ENCODE peak calls at places on chromosome 16, in nine cellular contexts. Q, L, W, H, G, D, B, C and P are unnamed samples.
A peak's percentile ranks its signal among the peaks of the same experiment; 100 is the strongest.

GRCh38 chr16:73671102-73671501 is 623.2 kb upstream of the ZFHX3 start:
- DNase-seq in H (no peak), L (no peak), B (no peak), W (no peak), Q (no peak), G (no peak), C (no peak), D (peak; percentile 21), P (no peak)

GRCh38 chr16:80802902-80803301 is 1.5 kb downstream of the CDYL2 start:
- DNase-seq in W (no peak), L (no peak), B (no peak), C (no peak), G (no peak), Q (no peak), H (no peak), D (no peak), P (no peak)

GRCh38 chr16:72284042-72284789 is 112.3 kb upstream of the PMFBP1 start:
- DNase-seq in W (no peak), D (no peak), L (no peak), H (no peak), B (no peak), Q (no peak), G (peak; percentile 59), C (no peak), P (no peak)

GRCh38 chr16:80974649-80975376 is 31.9 kb downstream of the CMC2 start:
- DNase-seq in B (no peak), L (no peak), Q (peak; percentile 20), D (peak; percentile 18), W (no peak), H (no peak), C (no peak), G (no peak), P (no peak)

GRCh38 chr16:81469710-81470481 is 25.3 kb downstream of the CMIP start:
- DNase-seq in Q (no peak), L (no peak), D (no peak), W (no peak), B (no peak), G (peak; percentile 70), C (no peak), H (peak; percentile 18), P (no peak)

GRCh38 chr16:56848056-56848936 is 16.7 kb upstream of the SLC12A3 start:
- DNase-seq in W (no peak), G (peak; percentile 62), H (no peak), C (peak; percentile 68), D (no peak), L (no peak), Q (peak; percentile 60), B (no peak), P (no peak)

GRCh38 chr16:26983426-26983825 is 83.3 kb upstream of the C16orf82 start:
- DNase-seq in G (no peak), L (no peak), W (no peak), C (no peak), H (no peak), B (no peak), Q (no peak), D (no peak), P (no peak)

GRCh38 chr16:12453832-12454231 is 349.9 kb downstream of the CPPED1 start:
- DNase-seq in W (no peak), C (no peak), H (no peak), B (no peak), L (no peak), Q (no peak), D (no peak), G (no peak), P (no peak)

GRCh38 chr16:52086901-52087300 is 460.0 kb downstream of the TOX3 start:
- DNase-seq in H (no peak), B (no peak), D (no peak), W (no peak), G (no peak), L (no peak), C (no peak), Q (no peak), P (no peak)

GRCh38 chr16:49832177-49832576 is 23.7 kb downstream of the ZNF423 start:
- DNase-seq in W (no peak), B (no peak), L (no peak), C (no peak), D (no peak), G (no peak), Q (no peak), H (no peak), P (no peak)

GRCh38 chr16:7364054-7364407 is 31.4 kb downstream of the RBFOX1 start:
- DNase-seq in C (no peak), W (no peak), D (no peak), H (no peak), B (no peak), Q (no peak), L (no peak), G (no peak), P (no peak)

GRCh38 chr16:80285089-80285488 is 255.7 kb upstream of the DYNLRB2 start:
- DNase-seq in L (no peak), C (peak; percentile 78), D (no peak), Q (no peak), H (no peak), W (no peak), B (no peak), G (no peak), P (no peak)

GRCh38 chr16:78629173-78629572 is 529.7 kb downstream of the WWOX start:
- DNase-seq in G (no peak), H (no peak), L (no peak), B (no peak), D (no peak), C (no peak), Q (no peak), W (no peak), P (no peak)

GRCh38 chr16:75570351-75571104 is 4.3 kb downstream of the GABARAPL2 start:
- DNase-seq in Q (no peak), H (no peak), B (no peak), W (no peak), D (no peak), G (no peak), L (no peak), C (no peak), P (no peak)

GRCh38 chr16:11565665-11566064 is 21.1 kb downstream of the LITAF start:
- DNase-seq in B (no peak), Q (no peak), D (no peak), W (no peak), L (no peak), C (no peak), G (no peak), H (no peak), P (no peak)

GRCh38 chr16:66293207-66293735 is 73.2 kb upstream of the CDH5 start:
- DNase-seq in H (no peak), Q (no peak), L (no peak), G (peak; percentile 7), W (no peak), C (no peak), B (no peak), D (no peak), P (no peak)

GRCh38 chr16:3951861-3952332 is 71.4 kb upstream of the CREBBP start:
- DNase-seq in D (no peak), B (no peak), C (no peak), W (no peak), Q (no peak), H (no peak), G (no peak), L (no peak), P (no peak)

GRCh38 chr16:86520317-86521210 is 10.2 kb downstream of the FOXF1 start:
- DNase-seq in C (no peak), L (no peak), B (no peak), W (no peak), D (no peak), G (no peak), H (no peak), Q (no peak), P (no peak)

DNA sequence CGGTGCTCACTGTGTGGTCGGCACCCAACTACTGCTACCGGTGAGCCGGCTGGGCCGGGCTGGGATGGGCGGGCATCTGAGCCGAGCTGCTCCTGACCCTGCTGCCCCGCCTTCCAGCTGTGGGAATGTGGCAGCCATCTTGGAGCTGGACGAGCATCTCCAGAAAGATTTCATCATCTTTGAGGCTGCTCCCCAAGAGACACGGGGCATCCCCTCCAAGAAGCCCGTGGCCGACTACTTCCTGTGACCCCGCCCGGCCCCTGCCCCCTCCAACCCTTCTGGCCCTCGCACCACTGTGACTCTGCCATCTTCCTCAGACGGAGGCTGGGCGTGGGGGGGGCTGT is 6.9 kb downstream of the TBX6 start:
- DNase-seq in G (no peak), D (no peak), B (no peak), L (no peak), W (peak; percentile 59), H (no peak), C (no peak), Q (no peak), P (no peak)
- H3K36me3 ChIP-seq in G (peaks cover 14% of the 10 kb centered on the region), D (no peaks in the 10 kb centered on the region), B (peaks cover 34% of the 10 kb centered on the region), L (peaks cover 52% of the 10 kb centered on the region), W (no peaks in the 10 kb centered on the region), H (peaks cover 49% of the 10 kb centered on the region), C (peaks cover 24% of the 10 kb centered on the region), Q (peaks cover 26% of the 10 kb centered on the region), P (peaks cover 51% of the 10 kb centered on the region)

DNA sequence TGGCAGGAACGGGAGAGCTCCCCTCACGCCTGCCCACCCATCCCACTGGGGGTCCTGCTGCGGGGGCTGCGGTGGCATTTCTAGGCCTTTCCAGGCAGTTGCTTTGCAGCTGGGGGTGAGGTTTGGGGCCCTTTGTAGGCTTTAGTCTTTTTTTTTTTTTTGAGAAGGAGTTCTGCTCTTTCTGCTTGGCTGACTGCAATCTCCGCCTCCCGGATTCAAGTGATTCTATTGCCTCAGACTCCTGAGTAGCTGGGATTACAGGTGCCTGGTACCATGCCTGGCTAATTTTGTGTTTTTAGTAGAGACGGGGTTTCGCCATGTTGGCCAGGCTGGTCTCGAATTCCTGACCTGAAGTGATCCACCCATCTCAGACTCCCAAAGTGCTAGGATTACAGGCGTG is 11.1 kb downstream of the TSC2 start:
- DNase-seq in D (peak; percentile 57), W (no peak), C (no peak), L (no peak), H (no peak), B (no peak), G (no peak), Q (no peak), P (no peak)
- H3K36me3 ChIP-seq in D (no peaks in the 10 kb centered on the region), W (no peaks in the 10 kb centered on the region), C (peaks cover 3% of the 10 kb centered on the region), L (peaks cover 68% of the 10 kb centered on the region), H (peaks cover 63% of the 10 kb centered on the region), B (peaks cover 6% of the 10 kb centered on the region), G (peaks cover 3% of the 10 kb centered on the region), Q (peaks cover 2% of the 10 kb centered on the region), P (peaks cover 14% of the 10 kb centered on the region)

GRCh38 chr16:89540557-89540956 is 19.9 kb upstream of the RPL13 start:
- DNase-seq in B (no peak), L (no peak), G (no peak), C (no peak), D (no peak), H (no peak), W (no peak), Q (no peak), P (no peak)
- H3K36me3 ChIP-seq in B (peaks cover 7% of the 10 kb centered on the region), L (peaks cover 47% of the 10 kb centered on the region), G (peaks cover 14% of the 10 kb centered on the region), C (peaks cover 10% of the 10 kb centered on the region), D (no peaks in the 10 kb centered on the region), H (peaks cover 33% of the 10 kb centered on the region), W (no peaks in the 10 kb centered on the region), Q (peaks cover 15% of the 10 kb centered on the region), P (peaks cover 27% of the 10 kb centered on the region)

GRCh38 chr16:14586637-14587036 is 43.4 kb downstream of the PARN start:
- DNase-seq in W (no peak), G (no peak), L (no peak), B (no peak), D (no peak), H (no peak), Q (no peak), C (no peak), P (no peak)

DNA sequence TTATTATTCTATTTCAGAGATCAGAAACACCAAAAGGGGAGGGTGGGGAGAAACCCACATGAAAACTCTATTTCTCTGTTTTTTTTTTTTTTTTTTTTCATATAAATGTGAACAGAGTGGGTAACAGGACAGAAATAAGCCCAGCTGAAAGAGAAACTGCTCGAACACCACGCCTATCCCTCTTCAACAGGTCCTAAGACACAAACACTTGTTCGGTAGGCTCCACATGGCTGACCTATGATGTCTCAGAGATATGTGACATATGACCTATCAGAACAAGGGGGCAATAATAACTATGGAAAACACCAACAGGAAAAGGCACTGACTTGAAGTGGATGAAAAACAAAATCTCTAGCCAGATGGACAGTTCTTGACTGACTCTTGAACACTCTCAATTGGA is 44.8 kb downstream of the PARN start:
- DNase-seq in H (no peak), G (no peak), L (no peak), D (no peak), Q (no peak), C (no peak), B (no peak), W (no peak), P (no peak)
- H3K36me3 ChIP-seq in H (peaks cover 59% of the 10 kb centered on the region), G (peaks cover 28% of the 10 kb centered on the region), L (peaks cover 22% of the 10 kb centered on the region), D (peaks cover 10% of the 10 kb centered on the region), Q (peaks cover 19% of the 10 kb centered on the region), C (peaks cover 19% of the 10 kb centered on the region), B (peaks cover 6% of the 10 kb centered on the region), W (no peaks in the 10 kb centered on the region), P (peaks cover 68% of the 10 kb centered on the region)